ENCODE peak calls at places on chromosomes 3 and 15, in four cellular contexts. F is H1, L is HepG2, K is GM12878. P is an unnamed sample.
A peak's percentile ranks its signal among the peaks of the same experiment; 100 is the strongest.

GRCh38 chr15:45200799-45201556 is 13.2 kb upstream of the SHF start:
- DNase-seq in F (peak; percentile 95), K (peak; percentile 75), L (peak; percentile 78), P (peak; percentile 51)

GRCh38 chr3:62670351-62670750 is 204.9 kb downstream of the CADPS start:
- DNase-seq in F (no peak), K (no peak), L (no peak), P (no peak)

GRCh38 chr3:46098319-46098761 is 71.1 kb upstream of the XCR1 start:
- DNase-seq in F (no peak), K (peak; percentile 86), L (no peak), P (no peak)

GRCh38 chr15:96418146-96418545 is 87.6 kb downstream of the NR2F2 start:
- DNase-seq in K (no peak), L (no peak), F (no peak), P (no peak)

GRCh38 chr15:35271371-35272043 is 186.4 kb upstream of the NANOGP8 start:
- DNase-seq in K (no peak), L (no peak), F (no peak), P (no peak)

GRCh38 chr15:70486451-70487379 is 276.6 kb downstream of the UACA start:
- DNase-seq in F (no peak), L (no peak), K (peak; percentile 91), P (no peak)

GRCh38 chr3:150725548-150725947 is 21.8 kb upstream of the ERICH6 start:
- DNase-seq in F (no peak), K (no peak), L (peak; percentile 40), P (no peak)

GRCh38 chr3:149702691-149703426 is 45.0 kb upstream of the WWTR1 start:
- DNase-seq in F (no peak), L (no peak), K (no peak), P (no peak)

GRCh38 chr3:4006288-4006687 is 207.1 kb downstream of the LRRN1 start:
- DNase-seq in F (no peak), L (no peak), K (no peak), P (no peak)

GRCh38 chr3:194087995-194088841 is 47.7 kb upstream of the HES1 start:
- DNase-seq in K (no peak), L (no peak), F (no peak), P (no peak)

GRCh38 chr15:84810073-84810840 is 6.9 kb upstream of the ALPK3 start:
- DNase-seq in K (no peak), L (no peak), F (no peak), P (no peak)

GRCh38 chr3:46929324-46929723 is 47.2 kb downstream of the CCDC12 start:
- DNase-seq in L (no peak), F (no peak), K (no peak), P (no peak)

GRCh38 chr3:113212155-113212844 is 943 bp downstream of the BOC start:
- DNase-seq in K (no peak), F (peak; percentile 75), L (no peak), P (peak; percentile 90)

GRCh38 chr15:42401544-42402478 is 42.5 kb downstream of the CAPN3 start:
- DNase-seq in K (no peak), F (no peak), L (no peak), P (no peak)

GRCh38 chr3:187795207-187795960 is 50.1 kb upstream of the BCL6 start:
- DNase-seq in K (no peak), F (no peak), L (no peak), P (no peak)

GRCh38 chr3:18580268-18580667 is 155.1 kb upstream of the SATB1 start:
- DNase-seq in K (no peak), F (no peak), L (no peak), P (no peak)

GRCh38 chr3:69443554-69443953 is 57.7 kb upstream of the FRMD4B start:
- DNase-seq in L (no peak), F (no peak), K (no peak), P (no peak)

GRCh38 chr3:193826126-193826795 is 233.3 kb downstream of the OPA1 start:
- DNase-seq in K (no peak), F (no peak), L (no peak), P (no peak)

GRCh38 chr15:26235148-26235769 is 372.1 kb upstream of the ATP10A start:
- DNase-seq in F (peak; percentile 71), K (no peak), L (no peak), P (peak; percentile 24)

GRCh38 chr15:39092761-39093160 is 488.1 kb upstream of the THBS1 start:
- DNase-seq in F (no peak), K (no peak), L (no peak), P (no peak)

GRCh38 chr15:78507831-78508160 is 419 bp downstream of the HYKK start:
- DNase-seq in L (no peak), K (no peak), F (no peak), P (no peak)

GRCh38 chr3:169694117-169694516 is 30.6 kb upstream of the MECOM start:
- DNase-seq in F (no peak), L (no peak), K (no peak), P (no peak)

GRCh38 chr3:155393316-155393715 is 99.8 kb upstream of the STRIT1 start:
- DNase-seq in L (no peak), F (no peak), K (no peak), P (no peak)

GRCh38 chr3:58568572-58569286 is 8.5 kb downstream of the FAM107A start:
- DNase-seq in K (peak; percentile 19), F (peak; percentile 95), L (peak; percentile 35), P (peak; percentile 72)

DNA sequence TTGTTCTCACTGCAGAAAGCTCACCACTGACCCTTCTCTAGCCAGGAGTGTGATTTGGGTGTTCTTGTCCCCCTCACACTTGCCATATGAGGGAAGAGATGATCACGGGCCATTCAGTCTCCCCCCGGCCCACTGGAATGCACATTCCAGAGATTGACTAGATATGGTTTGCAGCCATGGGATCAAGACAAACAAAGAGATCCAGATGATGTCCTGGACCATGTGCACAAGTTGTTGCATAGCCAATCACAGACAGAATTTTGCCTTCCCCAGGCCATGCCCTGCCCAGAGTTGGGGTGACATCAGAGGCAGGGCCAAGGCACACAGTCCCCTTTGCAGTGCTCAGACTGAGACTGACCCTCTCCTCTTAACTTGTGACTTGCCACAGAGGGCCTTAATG is 14.8 kb downstream of the MUC13 start:
- DNase-seq in L (peak; percentile 32), F (no peak), K (no peak), P (no peak)
- TF ChIP-seq TCF12 in L (no peak), F (no peak), K (no peak), P (peak; percentile 34)

GRCh38 chr3:138202945-138203701 is 16.0 kb downstream of the ARMC8 start:
- DNase-seq in K (no peak), F (no peak), L (no peak), P (no peak)
- TF ChIP-seq TCF12 in K (no peak), F (no peak), L (no peak), P (no peak)

DNA sequence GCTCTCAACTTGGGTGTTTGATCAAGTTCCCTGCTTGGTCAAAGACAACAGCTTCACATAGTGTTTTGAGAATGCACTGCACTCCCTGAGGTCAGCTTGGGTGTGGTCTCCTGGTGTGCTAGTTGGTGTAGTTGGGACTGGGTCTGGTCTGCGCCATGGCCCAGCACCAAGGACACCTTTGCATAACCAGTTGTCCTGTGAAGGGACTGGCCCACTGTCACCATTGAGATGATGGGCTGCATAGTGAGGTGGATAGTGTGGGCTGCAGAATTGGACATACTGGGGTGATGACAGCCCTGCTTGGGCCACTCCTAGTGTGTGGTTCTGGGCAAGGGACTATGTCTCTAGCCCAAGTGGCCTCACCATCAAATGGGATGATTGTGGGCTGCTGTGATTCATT is 9.5 kb downstream of the RPSA start:
- DNase-seq in F (peak; percentile 57), L (no peak), K (no peak), P (no peak)
- TF ChIP-seq TCF12 in F (no peak), L (no peak), K (no peak), P (no peak)

GRCh38 chr3:127390365-127391025 is 102.6 kb upstream of the PRR20G start:
- DNase-seq in L (no peak), F (no peak), K (no peak), P (no peak)

GRCh38 chr3:127387556-127388153 is 99.8 kb upstream of the PRR20G start:
- DNase-seq in L (no peak), F (no peak), K (no peak), P (no peak)

GRCh38 chr3:127388412-127388811 is 100.6 kb upstream of the PRR20G start:
- DNase-seq in F (no peak), K (no peak), L (no peak), P (no peak)

GRCh38 chr3:127389913-127390312 is 102.1 kb upstream of the PRR20G start:
- DNase-seq in F (no peak), L (no peak), K (no peak), P (no peak)

GRCh38 chr3:127389415-127389814 is 101.6 kb upstream of the PRR20G start:
- DNase-seq in K (no peak), F (no peak), L (no peak), P (no peak)
- TF ChIP-seq TCF12 in K (no peak), F (no peak), L (no peak), P (no peak)

GRCh38 chr15:64703632-64703959 is 71.8 kb downstream of the RBPMS2 start:
- DNase-seq in F (no peak), L (no peak), K (no peak), P (peak; percentile 41)

GRCh38 chr15:64705006-64705405 is 70.4 kb downstream of the RBPMS2 start:
- DNase-seq in K (no peak), F (no peak), L (no peak), P (no peak)

GRCh38 chr15:64701482-64701881 is 73.9 kb downstream of the RBPMS2 start:
- DNase-seq in F (no peak), L (no peak), K (no peak), P (no peak)

GRCh38 chr15:64701051-64701450 is 74.3 kb downstream of the RBPMS2 start:
- DNase-seq in F (no peak), L (no peak), K (no peak), P (no peak)

GRCh38 chr15:64702816-64703631 is 72.4 kb downstream of the RBPMS2 start:
- DNase-seq in F (peak; percentile 100), L (peak; percentile 87), K (peak; percentile 68), P (peak; percentile 100)
- TF ChIP-seq TCF12 in F (no peak), L (peak; percentile 19), K (peak; percentile 58), P (no peak)

GRCh38 chr3:49716691-49717538 is 2.6 kb downstream of the AMIGO3 start:
- DNase-seq in F (peak; percentile 43), L (no peak), K (no peak), P (peak; percentile 17)
- TF ChIP-seq TCF12 in F (no peak), L (no peak), K (no peak), P (no peak)

GRCh38 chr3:24149032-24149431 is 203.9 kb downstream of the NR1D2 start:
- DNase-seq in L (no peak), F (no peak), K (no peak), P (no peak)

GRCh38 chr3:24154003-24154695 is 209.1 kb downstream of the NR1D2 start:
- DNase-seq in L (no peak), K (no peak), F (no peak), P (no peak)

GRCh38 chr3:24154751-24155150 is 209.7 kb downstream of the NR1D2 start:
- DNase-seq in K (no peak), F (no peak), L (no peak), P (no peak)

GRCh38 chr3:24155291-24155690 is 210.2 kb downstream of the NR1D2 start:
- DNase-seq in L (no peak), F (no peak), K (no peak), P (no peak)

GRCh38 chr3:24151595-24151994 is 206.5 kb downstream of the NR1D2 start:
- DNase-seq in F (no peak), L (no peak), K (no peak), P (no peak)
- TF ChIP-seq TCF12 in F (no peak), L (no peak), K (no peak), P (no peak)

P was measured in SK-N-SH.